ENCODE peak calls at places on chromosome 9, in six cellular contexts. B, Y, I, C, V and X are unnamed samples.

GRCh38 chr9:101514056-101514455 is 19.6 kb upstream of the RNF20 start:
- DNase-seq in I (no peak), V (no peak), Y (no peak), B (no peak), C (no peak), X (no peak)

GRCh38 chr9:16429671-16430070 is 440.8 kb downstream of the BNC2 start:
- DNase-seq in V (no peak), C (no peak), Y (no peak), B (no peak), I (no peak), X (no peak)

GRCh38 chr9:78782858-78783257 is 485.9 kb downstream of the PSAT1 start:
- DNase-seq in Y (no peak), C (no peak), V (no peak), I (no peak), B (no peak), X (no peak)

GRCh38 chr9:126663661-126664072 is 49.9 kb downstream of the LMX1B start:
- DNase-seq in C (no peak), I (no peak), B (no peak), V (no peak), Y (peak), X (no peak)

GRCh38 chr9:113664176-113664875 is 200.8 kb downstream of the RGS3 start:
- DNase-seq in B (no peak), V (no peak), C (no peak), Y (no peak), I (no peak), X (no peak)

GRCh38 chr9:128916745-128917144 is 4.0 kb upstream of the PHYHD1 start:
- DNase-seq in C (no peak), I (no peak), Y (no peak), B (no peak), V (no peak), X (no peak)

GRCh38 chr9:99294850-99295461 is 72.9 kb downstream of the SEC61B start:
- DNase-seq in C (no peak), V (peak), Y (no peak), I (no peak), B (peak), X (peak)

GRCh38 chr9:1222511-1222910 is 172.4 kb downstream of the DMRT2 start:
- DNase-seq in I (no peak), V (no peak), Y (no peak), C (no peak), B (no peak), X (no peak)

GRCh38 chr9:135771401-135772051 is 69.5 kb downstream of the KCNT1 start:
- DNase-seq in C (no peak), V (no peak), I (no peak), B (no peak), Y (no peak), X (no peak)

GRCh38 chr9:734831-735511 is 106.5 kb upstream of the DMRT1 start:
- DNase-seq in B (no peak), C (no peak), I (no peak), Y (peak), V (peak), X (no peak)

GRCh38 chr9:9998491-9999287 is 614.1 kb downstream of the PTPRD start:
- DNase-seq in Y (peak), V (peak), C (no peak), I (no peak), B (no peak), X (peak)

GRCh38 chr9:116073826-116074225 is 79.8 kb upstream of the PAPPA start:
- DNase-seq in I (no peak), C (no peak), Y (no peak), V (no peak), B (no peak), X (no peak)

GRCh38 chr9:14238518-14238917 is 75.4 kb downstream of the NFIB start:
- DNase-seq in C (no peak), Y (peak), V (peak), B (peak), I (no peak), X (no peak)

GRCh38 chr9:7813030-7813429 is 13.5 kb upstream of the DMAC1 start:
- DNase-seq in Y (no peak), B (no peak), C (no peak), V (no peak), I (no peak), X (no peak)

GRCh38 chr9:110752766-110753165 is 84.2 kb downstream of the MUSK start:
- DNase-seq in Y (peak), V (no peak), I (no peak), C (no peak), B (peak), X (no peak)

GRCh38 chr9:137188086-137188489 is 272 bp downstream of the ANAPC2 start:
- DNase-seq in Y (no peak), I (no peak), B (no peak), V (no peak), C (no peak), X (no peak)

GRCh38 chr9:134725605-134725940 is 84.0 kb downstream of the COL5A1 start:
- DNase-seq in I (no peak), B (no peak), Y (no peak), V (no peak), C (no peak), X (peak)

GRCh38 chr9:19104528-19105282 is 2.0 kb upstream of the HAUS6 start:
- DNase-seq in B (no peak), C (no peak), Y (no peak), I (no peak), V (no peak), X (no peak)

GRCh38 chr9:116365056-116365471 is 211.5 kb downstream of the PAPPA start:
- DNase-seq in I (no peak), Y (no peak), C (no peak), B (no peak), V (no peak), X (no peak)

GRCh38 chr9:131818089-131818488 is 78.2 kb upstream of the RAPGEF1 start:
- DNase-seq in V (no peak), C (no peak), B (no peak), I (no peak), Y (no peak), X (no peak)

GRCh38 chr9:135033487-135033886 is 54.0 kb upstream of the OLFM1 start:
- DNase-seq in I (no peak), Y (no peak), V (no peak), B (no peak), C (no peak), X (no peak)

GRCh38 chr9:90019596-90019995 is 414.8 kb downstream of the GADD45G start:
- DNase-seq in V (no peak), B (no peak), C (no peak), I (no peak), Y (no peak), X (no peak)

GRCh38 chr9:38312406-38312805 is 80.1 kb upstream of the ALDH1B1 start:
- DNase-seq in C (no peak), V (no peak), Y (no peak), B (no peak), I (no peak), X (no peak)

GRCh38 chr9:95381243-95381642 is 63.7 kb upstream of the FANCC start:
- DNase-seq in B (no peak), V (no peak), I (no peak), Y (no peak), C (peak), X (peak)

GRCh38 chr9:5879419-5880181 is 11.1 kb upstream of the MLANA start:
- DNase-seq in C (no peak), I (peak), B (peak), V (peak), Y (peak), X (peak)

GRCh38 chr9:32431940-32432555 is 47.6 kb downstream of the ACO1 start:
- DNase-seq in V (peak), B (peak), I (peak), C (no peak), Y (peak), X (peak)

GRCh38 chr9:90987566-90987965 is 185.9 kb downstream of the SYK start:
- DNase-seq in V (no peak), C (no peak), I (no peak), B (no peak), Y (no peak), X (no peak)

GRCh38 chr9:124242331-124243194 is 15.2 kb upstream of the NEK6 start:
- DNase-seq in I (no peak), B (no peak), C (no peak), Y (peak), V (no peak), X (peak)

GRCh38 chr9:73038089-73038509 is 85.2 kb upstream of the ALDH1A1 start:
- DNase-seq in V (peak), I (no peak), B (no peak), C (no peak), Y (no peak), X (no peak)

GRCh38 chr9:73038613-73039012 is 85.8 kb upstream of the ALDH1A1 start:
- DNase-seq in B (no peak), C (no peak), I (no peak), Y (no peak), V (no peak), X (no peak)

GRCh38 chr9:73039916-73040263 is 87.0 kb upstream of the ALDH1A1 start:
- DNase-seq in I (no peak), V (no peak), C (no peak), Y (no peak), B (no peak), X (no peak)

GRCh38 chr9:73039253-73039915 is 86.5 kb upstream of the ALDH1A1 start:
- DNase-seq in B (no peak), I (no peak), Y (peak), V (no peak), C (no peak), X (no peak)

GRCh38 chr9:73037613-73038012 is 84.8 kb upstream of the ALDH1A1 start:
- DNase-seq in C (no peak), I (no peak), B (no peak), Y (no peak), V (peak), X (no peak)
- TF ChIP-seq MYC in C (no peak), I (no peak), B (no peak), Y (no peak), V (no peak), X (no peak)

GRCh38 chr9:130541533-130541932 is 37.8 kb upstream of the FUBP3 start:
- DNase-seq in B (no peak), V (no peak), I (no peak), Y (no peak), C (no peak), X (no peak)

GRCh38 chr9:130542038-130542437 is 37.3 kb upstream of the FUBP3 start:
- DNase-seq in I (no peak), Y (no peak), B (no peak), V (no peak), C (no peak), X (no peak)

GRCh38 chr9:130544364-130544763 is 35.0 kb upstream of the FUBP3 start:
- DNase-seq in Y (no peak), I (no peak), C (no peak), V (no peak), B (no peak), X (no peak)

GRCh38 chr9:130539473-130540223 is 39.7 kb upstream of the FUBP3 start:
- DNase-seq in B (peak), C (no peak), V (no peak), Y (peak), I (no peak), X (no peak)

DNA sequence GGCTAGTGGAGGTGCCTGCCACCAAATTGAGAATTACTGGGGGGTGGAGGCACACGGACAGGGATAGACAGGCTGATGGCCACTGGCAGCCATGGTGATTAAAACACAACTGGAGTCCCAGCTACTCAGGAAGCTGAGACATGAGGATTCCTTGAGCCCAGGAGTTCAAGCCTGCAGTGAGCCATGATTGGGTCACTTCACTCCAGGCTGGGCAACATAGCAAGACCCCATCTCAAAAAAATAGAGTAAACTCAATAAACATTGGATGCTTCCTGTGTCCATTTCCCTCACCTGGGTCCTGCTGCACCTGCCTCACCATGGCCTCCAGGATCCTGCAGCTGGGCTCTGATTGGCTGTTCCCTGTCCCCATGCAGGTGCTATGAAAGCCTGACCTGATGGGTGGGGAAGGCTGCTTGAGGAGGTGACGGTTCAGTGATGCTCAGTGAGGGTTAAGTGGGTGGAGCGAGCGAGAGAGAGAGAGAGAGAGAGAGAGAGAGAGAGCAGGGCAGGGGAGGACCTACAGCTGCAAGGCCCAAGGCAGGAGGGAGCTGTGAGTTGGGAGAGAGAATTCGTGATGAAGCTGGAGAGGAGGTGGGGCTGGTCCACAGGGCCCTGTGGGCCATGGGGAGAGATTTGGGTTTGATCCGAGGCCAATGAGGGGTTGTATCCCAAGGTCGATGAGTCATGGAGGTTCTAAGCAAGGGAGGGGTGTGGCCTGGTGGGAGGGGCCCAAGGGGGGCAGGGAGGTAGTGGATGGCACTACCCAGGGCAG is 36.7 kb upstream of the FUBP3 start:
- DNase-seq in Y (no peak), C (no peak), B (peak), I (peak), V (no peak), X (peak)
- TF ChIP-seq POLR2A in Y (no peak), C (no peak), B (no peak), I (no peak), V (no peak), X (no peak)

GRCh38 chr9:109466623-109467590 is 31.2 kb downstream of the PTPN3 start:
- DNase-seq in B (no peak), Y (no peak), I (no peak), V (no peak), C (no peak), X (peak)

GRCh38 chr9:109469646-109470358 is 28.3 kb downstream of the PTPN3 start:
- DNase-seq in V (peak), C (peak), Y (peak), I (peak), B (peak), X (peak)

GRCh38 chr9:109468927-109469326 is 29.2 kb downstream of the PTPN3 start:
- DNase-seq in B (no peak), V (no peak), C (no peak), I (no peak), Y (no peak), X (peak)

GRCh38 chr9:109471475-109471874 is 26.6 kb downstream of the PTPN3 start:
- DNase-seq in B (no peak), Y (no peak), I (no peak), V (no peak), C (no peak), X (no peak)

DNA sequence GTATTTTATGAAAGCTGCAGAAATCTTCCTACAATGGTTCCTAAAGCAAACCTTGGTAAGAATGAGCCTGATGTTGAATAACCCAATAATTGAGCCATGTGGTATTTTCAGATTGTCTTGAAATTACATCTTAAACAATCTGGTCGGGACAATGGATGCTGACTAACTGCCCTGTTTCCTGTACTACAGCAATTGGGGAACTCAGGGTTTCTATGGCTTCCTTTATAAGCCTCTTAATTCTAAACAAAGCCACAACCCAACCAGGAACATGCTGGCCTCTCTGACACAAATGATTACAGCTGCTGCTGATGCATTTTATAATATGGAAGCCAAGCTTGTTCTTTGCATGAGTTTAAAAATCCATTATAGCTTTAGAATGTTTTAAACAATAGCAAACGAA is 30.2 kb downstream of the PTPN3 start:
- DNase-seq in Y (peak), V (no peak), B (no peak), C (no peak), I (no peak), X (peak)
- TF ChIP-seq MAX in Y (no peak), V (no peak), B (no peak), C (no peak), I (no peak), X (no peak)

DNA sequence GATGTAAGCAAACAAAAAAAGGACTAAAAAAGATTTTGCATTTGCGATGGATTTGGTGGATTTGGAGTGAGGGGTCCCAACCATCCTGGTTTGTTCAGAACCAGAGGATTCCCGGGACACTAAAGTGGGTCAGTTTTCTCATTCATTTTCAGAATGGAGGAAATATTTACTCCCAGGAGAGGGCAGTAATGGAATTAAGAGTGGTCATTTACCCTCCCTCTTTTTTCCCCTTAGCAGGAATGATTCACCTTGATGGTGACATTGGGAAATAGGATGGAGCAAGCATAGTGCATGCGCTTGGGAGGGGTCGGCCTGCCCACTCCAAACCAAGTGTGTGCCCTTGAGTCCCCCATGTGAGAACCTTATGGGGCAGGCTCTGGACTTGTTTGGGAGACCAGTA is 164.2 kb upstream of the PUM3 start:
- DNase-seq in Y (no peak), V (peak), I (no peak), C (no peak), B (no peak), X (no peak)
- TF ChIP-seq MYC in Y (no peak), V (no peak), I (no peak), C (no peak), B (no peak), X (no peak)

GRCh38 chr9:33921967-33922895 is 105.3 kb downstream of the UBE2R2 start:
- DNase-seq in I (peak), V (peak), B (peak), Y (peak), C (no peak), X (peak)
- TF ChIP-seq POLR2A in I (peak), V (no peak), B (no peak), Y (no peak), C (peak), X (no peak)

GRCh38 chr9:87122947-87123685 is 175.8 kb upstream of the GAS1 start:
- DNase-seq in Y (peak), C (no peak), V (no peak), I (no peak), B (no peak), X (no peak)

GRCh38 chr9:87123830-87124229 is 176.5 kb upstream of the GAS1 start:
- DNase-seq in C (no peak), Y (no peak), I (no peak), V (no peak), B (no peak), X (no peak)

GRCh38 chr9:87118594-87118993 is 171.3 kb upstream of the GAS1 start:
- DNase-seq in C (no peak), I (no peak), B (no peak), V (no peak), Y (no peak), X (no peak)

GRCh38 chr9:87119328-87119881 is 172.1 kb upstream of the GAS1 start:
- DNase-seq in B (no peak), I (no peak), Y (peak), V (no peak), C (no peak), X (no peak)

GRCh38 chr9:87120610-87121009 is 173.3 kb upstream of the GAS1 start:
- DNase-seq in V (no peak), I (no peak), Y (peak), B (no peak), C (no peak), X (no peak)
- TF ChIP-seq MAX in V (no peak), I (no peak), Y (no peak), B (no peak), C (no peak), X (no peak)

GRCh38 chr9:87873607-87874319 is 8.9 kb upstream of the SPATA31E1 start:
- DNase-seq in B (no peak), V (no peak), I (no peak), C (no peak), Y (no peak), X (no peak)

GRCh38 chr9:87878930-87879603 is 3.6 kb upstream of the SPATA31E1 start:
- DNase-seq in C (no peak), V (no peak), I (no peak), B (peak), Y (peak), X (peak)

GRCh38 chr9:87874320-87874655 is 8.4 kb upstream of the SPATA31E1 start:
- DNase-seq in C (no peak), V (no peak), B (no peak), Y (no peak), I (no peak), X (no peak)

GRCh38 chr9:87876708-87877107 is 6.0 kb upstream of the SPATA31E1 start:
- DNase-seq in I (no peak), B (no peak), Y (no peak), C (no peak), V (no peak), X (no peak)

GRCh38 chr9:87875839-87876545 is 6.7 kb upstream of the SPATA31E1 start:
- DNase-seq in V (no peak), Y (no peak), I (no peak), C (no peak), B (no peak), X (no peak)
- TF ChIP-seq MYC in V (no peak), Y (no peak), I (no peak), C (no peak), B (no peak), X (no peak)